ENCODE peak calls at places on chromosomes 6 and 20, in ten cellular contexts. G is ovary, E is IMR-90, S is GM12878, M is HCT116, Z is psoas muscle, W is SK-N-SH, J is fibroblast of lung, B is HepG2, A is K562. C is an unnamed sample. For H3K9me3, the result is how much of the 10 kb centered on the place peaks cover.

GRCh38 chr6:26363882-26364825 is 844 bp upstream of the BTN3A2 start:
- DNase-seq in E (no peak), W (peak), Z (no peak), S (peak), B (no peak), G (no peak), J (peak), A (no peak), M (no peak), C (no peak)

GRCh38 chr6:116492331-116493067 is 18.9 kb upstream of the CALHM5 start:
- DNase-seq in J (no peak), E (no peak), Z (no peak), G (no peak), S (no peak), A (peak), B (no peak), W (no peak), M (no peak), C (no peak)

GRCh38 chr20:43942661-43943285 is 28.1 kb downstream of the TOX2 start:
- DNase-seq in A (no peak), W (no peak), J (peak), B (no peak), M (peak), S (no peak), Z (no peak), E (peak), G (no peak), C (no peak)

GRCh38 chr6:119533603-119534279 is 184.2 kb upstream of the MAN1A1 start:
- DNase-seq in A (no peak), S (peak), E (peak), Z (no peak), B (no peak), W (no peak), J (peak), M (peak), G (no peak), C (peak)

GRCh38 chr20:60725311-60725906 is 526.7 kb upstream of the CDH4 start:
- DNase-seq in A (no peak), W (no peak), G (no peak), Z (no peak), S (no peak), E (no peak), M (no peak), B (no peak), J (no peak), C (no peak)

GRCh38 chr6:120077489-120077888 is 727.9 kb upstream of the MAN1A1 start:
- DNase-seq in S (no peak), Z (no peak), E (no peak), J (peak), B (no peak), A (no peak), G (no peak), M (peak), W (no peak), C (no peak)

GRCh38 chr20:50379049-50379990 is 130.9 kb upstream of the PTPN1 start:
- DNase-seq in E (peak), G (peak), Z (peak), M (no peak), A (no peak), J (peak), W (peak), S (no peak), B (no peak), C (peak)

GRCh38 chr6:44529506-44529905 is 142.0 kb downstream of the CDC5L start:
- DNase-seq in M (no peak), Z (no peak), B (no peak), S (no peak), W (no peak), A (no peak), J (no peak), G (no peak), E (no peak), C (no peak)

GRCh38 chr6:103335412-103335811 is 1524.3 kb downstream of the HACE1 start:
- DNase-seq in B (no peak), A (no peak), S (no peak), Z (no peak), E (no peak), G (no peak), M (no peak), J (no peak), W (no peak), C (no peak)

GRCh38 chr6:20137837-20138236 is 74.4 kb downstream of the MBOAT1 start:
- DNase-seq in G (no peak), W (no peak), A (no peak), S (no peak), M (no peak), J (no peak), Z (no peak), E (peak), B (no peak), C (no peak)

GRCh38 chr6:170269873-170270541 is 20.9 kb downstream of the DLL1 start:
- DNase-seq in S (no peak), J (no peak), B (no peak), E (peak), M (no peak), W (no peak), Z (no peak), G (no peak), A (no peak), C (no peak)

GRCh38 chr6:87257975-87258374 is 64.4 kb upstream of the SMIM8 start:
- DNase-seq in W (no peak), G (no peak), A (no peak), J (no peak), Z (no peak), S (no peak), B (no peak), E (no peak), M (no peak), C (no peak)

GRCh38 chr6:87261534-87261933 is 60.9 kb upstream of the SMIM8 start:
- DNase-seq in A (no peak), J (no peak), G (no peak), Z (no peak), S (no peak), W (no peak), E (no peak), B (no peak), M (no peak), C (no peak)

GRCh38 chr6:87257046-87257445 is 65.3 kb upstream of the SMIM8 start:
- DNase-seq in Z (no peak), S (no peak), J (no peak), E (no peak), W (no peak), A (no peak), M (no peak), B (no peak), G (no peak), C (no peak)

GRCh38 chr6:87257565-87257964 is 64.8 kb upstream of the SMIM8 start:
- DNase-seq in S (no peak), G (no peak), B (no peak), A (no peak), E (no peak), J (no peak), M (no peak), W (no peak), Z (no peak), C (no peak)

DNA sequence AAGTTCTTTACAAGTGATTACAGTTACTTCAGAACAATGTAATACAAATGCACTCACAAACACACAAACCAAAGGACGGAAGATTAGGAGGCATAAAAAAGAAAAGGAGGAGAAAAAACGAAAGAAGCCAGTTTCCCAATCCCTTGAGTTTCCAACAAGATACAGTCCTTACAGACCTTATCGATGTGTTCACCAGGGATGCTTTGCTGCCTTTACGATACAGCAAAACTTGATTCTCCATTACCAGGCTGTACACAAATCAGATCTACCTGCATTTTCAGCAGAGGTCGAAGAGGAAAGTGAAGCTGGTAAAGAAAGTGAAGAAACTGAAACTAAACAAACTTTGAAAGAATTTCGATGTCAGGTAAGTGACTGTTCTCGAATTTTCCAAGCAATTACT is 62.6 kb upstream of the SMIM8 start:
- DNase-seq in A (no peak), M (no peak), W (no peak), S (no peak), J (no peak), G (no peak), B (no peak), Z (no peak), E (no peak), C (no peak)
- H3K9me3 ChIP-seq in A (under half), M (under half), W (under half), S (under half), J (under half), G (under half), B (under half), Z (under half), E (under half), C (under half)

DNA sequence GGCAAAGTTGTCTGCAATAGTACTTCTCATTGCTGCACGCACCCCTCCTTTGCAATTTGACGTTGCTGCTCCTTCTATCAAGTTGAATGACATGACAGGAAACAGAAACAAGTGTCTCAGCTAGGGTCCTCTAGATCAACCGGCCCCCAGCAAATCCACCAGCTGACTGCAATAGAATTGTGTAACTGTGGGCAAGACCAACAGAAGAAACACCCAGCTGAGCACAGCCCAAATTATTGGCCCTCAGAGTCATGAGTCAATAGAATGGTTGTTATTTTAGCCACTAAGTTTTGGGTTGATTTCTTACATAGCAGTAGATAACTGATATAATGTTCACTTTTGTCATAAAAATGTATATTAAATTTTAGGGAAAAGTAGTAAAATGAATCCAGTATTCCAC is 202.7 kb downstream of the MAFB start:
- DNase-seq in S (no peak), G (no peak), W (no peak), E (no peak), M (no peak), J (no peak), A (no peak), Z (no peak), B (no peak), C (no peak)
- TF ChIP-seq CTCF in S (no peak), G (no peak), W (no peak), E (no peak), M (no peak), J (no peak), A (no peak), Z (no peak), B (no peak), C (no peak)

DNA sequence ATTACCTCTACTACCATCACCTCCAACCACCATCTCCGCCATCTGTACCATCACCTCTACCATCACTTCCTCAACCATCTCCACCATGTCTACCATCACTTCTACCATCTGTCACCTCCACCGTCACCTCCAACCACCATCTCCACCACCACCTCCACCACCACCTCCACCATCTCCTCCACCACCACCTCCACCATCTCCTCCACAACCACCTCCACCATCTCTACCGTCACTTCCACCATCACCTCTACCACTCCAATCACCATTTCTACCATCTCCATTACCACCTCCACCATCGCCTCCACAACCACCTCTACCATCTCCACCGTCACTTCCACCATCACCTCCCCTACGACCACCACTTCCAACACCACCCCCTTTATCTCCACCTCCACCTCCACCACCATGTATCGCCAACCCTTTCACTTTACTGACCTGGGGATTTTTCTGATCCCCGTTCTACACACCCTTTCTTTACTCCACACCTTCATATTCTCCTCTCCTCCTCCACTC is 2.3 kb downstream of the IPCEF1 start:
- DNase-seq in A (no peak), W (no peak), M (no peak), J (no peak), G (no peak), Z (no peak), S (no peak), B (no peak), E (no peak), C (no peak)
- H3K4me3 ChIP-seq in A (no peak), W (no peak), M (no peak), J (no peak), G (no peak), Z (no peak), S (peak), B (no peak), E (no peak), C (no peak)

GRCh38 chr6:22883061-22883717 is 313.8 kb downstream of the HDGFL1 start:
- DNase-seq in B (no peak), J (no peak), W (no peak), S (no peak), G (no peak), Z (no peak), M (no peak), E (no peak), A (no peak), C (no peak)
- H3K9me3 ChIP-seq in B (half or more), J (under half), W (under half), S (under half), G (under half), Z (under half), M (under half), E (under half), A (under half), C (under half)

GRCh38 chr6:101294051-101294638 is 99.4 kb upstream of the GRIK2 start:
- DNase-seq in G (no peak), E (no peak), J (no peak), W (no peak), A (no peak), B (no peak), Z (no peak), M (no peak), S (no peak), C (no peak)

GRCh38 chr6:101290346-101290745 is 103.2 kb upstream of the GRIK2 start:
- DNase-seq in G (no peak), B (no peak), Z (no peak), M (no peak), W (no peak), A (no peak), E (no peak), S (no peak), J (no peak), C (no peak)

GRCh38 chr6:101296184-101296583 is 97.3 kb upstream of the GRIK2 start:
- DNase-seq in A (no peak), M (no peak), G (no peak), B (no peak), W (peak), Z (no peak), E (peak), J (peak), S (no peak), C (no peak)

DNA sequence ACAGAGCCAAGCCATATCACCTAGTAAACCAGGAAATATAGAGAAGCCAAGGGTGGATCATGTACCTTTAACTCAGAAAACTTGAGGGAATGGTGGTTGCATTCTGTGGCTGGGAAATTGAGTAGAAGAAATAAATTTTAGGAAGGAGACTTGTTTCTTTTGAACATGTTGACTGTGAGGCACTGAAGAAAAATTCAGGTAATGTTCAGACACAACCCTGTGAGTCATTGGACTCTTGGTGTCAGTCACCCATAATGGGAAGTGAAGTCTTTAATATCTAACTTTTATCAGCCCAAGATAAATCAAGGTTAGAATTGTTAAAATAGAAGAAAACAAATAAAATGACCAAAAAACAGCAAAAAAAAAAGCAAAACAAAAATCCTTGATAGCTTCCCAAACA is 98.8 kb upstream of the GRIK2 start:
- DNase-seq in B (no peak), S (no peak), E (no peak), W (no peak), A (no peak), Z (no peak), J (no peak), G (no peak), M (no peak), C (no peak)
- TF ChIP-seq CTCF in B (no peak), S (no peak), E (no peak), W (no peak), A (no peak), Z (no peak), J (no peak), G (no peak), M (no peak), C (no peak)

GRCh38 chr6:159020011-159020410 is 20.0 kb upstream of the RSPH3 start:
- DNase-seq in Z (no peak), W (no peak), J (no peak), G (no peak), M (no peak), S (no peak), E (no peak), A (no peak), B (no peak), C (no peak)
- H3K4me3 ChIP-seq in Z (no peak), W (no peak), J (no peak), G (no peak), M (no peak), S (no peak), E (no peak), A (no peak), B (no peak), C (no peak)

GRCh38 chr20:21513181-21513663 is 642 bp downstream of the NKX2-2 start:
- DNase-seq in E (no peak), G (no peak), B (no peak), W (peak), M (no peak), J (no peak), A (no peak), S (no peak), Z (no peak), C (no peak)
- H3K9me3 ChIP-seq in E (under half), G (under half), B (under half), W (under half), M (under half), J (under half), A (under half), S (under half), Z (under half), C (under half)

GRCh38 chr6:80744213-80744612 is 637.7 kb downstream of the BCKDHB start:
- DNase-seq in Z (no peak), S (no peak), M (no peak), A (no peak), J (no peak), E (no peak), G (no peak), B (no peak), W (no peak), C (no peak)

DNA sequence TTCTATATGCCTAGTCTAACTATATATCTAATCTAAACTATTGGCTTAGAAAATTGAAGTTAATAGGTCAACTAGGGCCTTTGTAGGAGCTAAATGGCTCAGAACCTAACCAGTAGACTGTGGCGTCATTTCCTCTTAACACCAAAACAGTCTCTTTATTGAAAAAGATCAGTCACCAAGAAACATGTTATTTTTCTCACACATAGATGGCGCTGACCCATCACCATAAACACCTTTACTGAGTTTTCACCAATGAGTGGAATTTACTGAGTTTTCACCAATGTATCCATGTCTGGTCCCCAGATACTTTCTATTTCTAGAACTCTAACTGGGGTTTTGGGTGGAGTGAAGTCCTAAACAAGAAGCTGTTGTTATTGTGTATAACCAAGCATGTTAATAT is 636.0 kb downstream of the BCKDHB start:
- DNase-seq in A (no peak), W (no peak), J (peak), B (peak), E (peak), G (no peak), Z (no peak), S (no peak), M (peak), C (no peak)
- TF ChIP-seq CTCF in A (no peak), W (peak), J (peak), B (peak), E (peak), G (no peak), Z (no peak), S (no peak), M (peak), C (peak)

DNA sequence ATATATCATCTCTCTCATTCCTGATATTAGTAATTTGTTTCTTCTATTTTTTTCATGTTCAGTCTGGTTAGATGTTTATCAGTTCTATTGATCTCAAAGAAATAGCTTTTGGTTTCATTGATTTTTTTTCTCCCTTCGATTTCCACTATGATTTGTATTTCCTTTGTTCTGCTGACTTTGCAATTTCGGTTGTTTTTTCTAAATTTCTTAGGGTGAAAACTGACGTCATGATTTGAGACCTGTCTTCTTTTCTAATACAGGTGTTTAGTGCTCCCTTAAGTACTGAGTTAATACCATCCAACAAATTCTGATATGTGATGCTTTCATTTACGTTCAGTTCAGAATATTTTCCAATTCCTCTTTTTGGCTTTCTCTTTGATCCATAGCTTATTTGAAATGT is 25.2 kb downstream of the STX7 start:
- DNase-seq in S (no peak), B (no peak), A (no peak), E (no peak), M (no peak), Z (no peak), W (no peak), J (no peak), G (no peak), C (no peak)
- H3K4me3 ChIP-seq in S (peak), B (no peak), A (no peak), E (no peak), M (no peak), Z (no peak), W (no peak), J (no peak), G (no peak), C (no peak)

C was measured in AG04450.